ENCODE peak calls at places on chromosomes 1 and 21, in seven cellular contexts. A is fibroblast of lung, W is PC-3, M is keratinocyte, S is GM23248, N is GM23338, J is hepatocyte. X is an unnamed sample. For H4K20me1, the result is how much of the 10 kb centered on the place peaks cover.

GRCh38 chr1:172629170-172629569 is 29.7 kb upstream of the FASLG start:
- DNase-seq in N (no peak), J (no peak), M (no peak), S (no peak), W (no peak), A (no peak), X (no peak)

GRCh38 chr1:26693557-26694184 is 2.1 kb upstream of the ARID1A start:
- DNase-seq in S (peak), J (no peak), M (no peak), W (no peak), N (no peak), A (no peak), X (peak)

GRCh38 chr1:22158654-22159053 is 15.8 kb upstream of the WNT4 start:
- DNase-seq in A (no peak), N (no peak), M (no peak), J (no peak), W (no peak), S (no peak), X (peak)

GRCh38 chr1:109938556-109938955 is 27.9 kb downstream of the CSF1 start:
- DNase-seq in A (no peak), S (no peak), J (no peak), M (no peak), W (no peak), N (no peak), X (no peak)

GRCh38 chr1:228152097-228152917 is 2.6 kb downstream of the GJC2 start:
- DNase-seq in M (no peak), J (no peak), W (no peak), S (no peak), A (no peak), N (no peak), X (peak)

GRCh38 chr1:26781206-26781825 is 6.4 kb upstream of the PIGV start:
- DNase-seq in S (no peak), N (no peak), A (no peak), M (no peak), J (no peak), W (no peak), X (no peak)

GRCh38 chr1:94143173-94143808 is 22.3 kb upstream of the ABCA4 start:
- DNase-seq in J (no peak), S (no peak), W (no peak), M (no peak), A (no peak), N (no peak), X (no peak)

GRCh38 chr1:54460346-54460745 is 54.2 kb upstream of the SSBP3 start:
- DNase-seq in W (no peak), J (no peak), A (no peak), N (no peak), S (no peak), M (no peak), X (no peak)

GRCh38 chr1:115668579-115668978 is 26.8 kb downstream of the VANGL1 start:
- DNase-seq in J (no peak), S (peak), N (no peak), A (peak), M (no peak), W (peak), X (no peak)

GRCh38 chr1:172948457-172948856 is 102.3 kb downstream of the TNFSF18 start:
- DNase-seq in J (no peak), N (no peak), W (peak), A (peak), M (peak), S (peak), X (peak)

GRCh38 chr1:210250998-210251679 is 18.5 kb downstream of the SERTAD4 start:
- DNase-seq in J (peak), S (peak), N (peak), W (peak), M (peak), A (peak), X (peak)

GRCh38 chr1:200774735-200775449 is 36.2 kb downstream of the CAMSAP2 start:
- DNase-seq in M (no peak), A (peak), W (no peak), S (no peak), N (no peak), J (no peak), X (no peak)

GRCh38 chr1:151968058-151968457 is 25.6 kb downstream of the S100A10 start:
- DNase-seq in M (no peak), N (peak), W (peak), J (peak), A (peak), S (peak), X (peak)

GRCh38 chr1:94029135-94029993 is 91.6 kb downstream of the ABCA4 start:
- DNase-seq in J (no peak), A (no peak), N (no peak), M (no peak), W (no peak), S (no peak), X (no peak)

GRCh38 chr1:233140974-233141373 is 154.6 kb downstream of the PCNX2 start:
- DNase-seq in N (no peak), J (no peak), M (no peak), S (no peak), W (no peak), A (no peak), X (no peak)

GRCh38 chr21:41121785-41122415 is 46.1 kb upstream of the BACE2 start:
- DNase-seq in W (peak), A (peak), J (peak), M (peak), N (peak), S (peak), X (peak)

GRCh38 chr21:36694041-36694515 is 4.8 kb upstream of the SIM2 start:
- DNase-seq in S (no peak), M (no peak), N (peak), J (no peak), A (peak), W (no peak), X (peak)

DNA sequence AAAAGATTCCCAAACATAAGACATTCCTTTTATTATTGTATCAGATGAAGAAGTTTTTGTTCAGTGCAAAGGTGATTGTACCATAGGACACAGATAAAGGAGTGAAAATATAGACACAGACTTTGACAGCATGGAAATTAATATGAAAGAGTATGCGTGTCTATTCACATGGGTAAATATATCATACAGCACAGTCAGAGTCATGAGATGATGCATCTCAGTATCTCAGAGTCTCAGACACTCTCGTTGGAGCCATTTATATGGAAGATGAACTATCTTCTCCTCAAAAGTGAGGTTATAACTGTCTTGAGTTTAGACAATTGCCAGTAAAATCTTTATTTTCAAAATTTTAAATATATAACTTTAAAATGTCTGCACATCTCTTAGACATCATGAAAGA is 158.4 kb upstream of the C8B start:
- DNase-seq in W (no peak), A (no peak), M (no peak), N (no peak), S (no peak), J (no peak), X (no peak)
- H2AFZ ChIP-seq in W (no peak), A (no peak), M (no peak), N (no peak), S (peak), J (no peak), X (no peak)

GRCh38 chr1:118960026-118960561 is 28.0 kb downstream of the TBX15 start:
- DNase-seq in A (no peak), N (peak), S (peak), W (peak), J (peak), M (no peak), X (no peak)
- H4K20me1 ChIP-seq in A (under half), N (under half), S (under half), W (under half), J (under half), M (under half), X (under half)

DNA sequence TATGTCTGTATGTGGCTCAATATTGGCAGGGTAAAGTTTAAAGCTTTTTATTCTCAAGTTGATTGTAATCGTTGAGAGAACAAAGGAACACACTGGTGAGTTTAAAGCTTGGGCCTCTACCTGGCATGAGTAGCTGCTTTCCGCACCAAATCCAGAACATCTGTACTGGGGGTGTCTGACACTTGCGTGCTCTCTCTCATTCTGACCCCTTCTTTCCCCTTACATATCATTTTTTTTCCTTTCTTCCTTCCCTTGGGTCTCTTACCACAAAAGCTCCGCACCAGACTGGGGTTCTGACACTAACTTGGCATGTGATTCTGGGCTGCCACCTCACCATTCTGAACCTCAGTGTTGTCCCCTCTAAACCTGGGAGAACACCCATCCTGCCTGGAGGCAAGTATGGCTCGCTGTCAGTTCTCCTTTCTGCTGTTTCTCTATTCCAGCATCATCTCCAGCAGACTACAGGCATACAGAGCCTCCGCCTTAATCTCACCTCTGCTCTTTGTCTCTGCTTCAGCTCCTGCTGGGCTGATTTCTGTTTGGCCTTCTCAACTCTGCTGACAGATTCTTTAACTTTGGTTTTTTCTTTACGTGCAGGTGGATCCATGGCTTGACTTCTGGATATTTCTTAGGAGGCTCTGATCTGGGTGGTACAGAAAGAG is 853 bp upstream of the ERMAP start:
- DNase-seq in W (peak), A (peak), J (peak), M (no peak), S (peak), N (no peak), X (peak)
- H2AFZ ChIP-seq in W (peak), A (peak), J (peak), M (peak), S (peak), N (peak), X (peak)

GRCh38 chr1:235270625-235271024 is 57.4 kb downstream of the ARID4B start:
- DNase-seq in J (no peak), A (peak), S (peak), N (peak), M (no peak), W (no peak), X (peak)

GRCh38 chr1:235277709-235278108 is 50.3 kb downstream of the ARID4B start:
- DNase-seq in M (no peak), W (no peak), S (peak), A (peak), N (no peak), J (no peak), X (peak)

GRCh38 chr1:235275223-235275622 is 52.8 kb downstream of the ARID4B start:
- DNase-seq in J (no peak), N (no peak), M (no peak), S (no peak), A (no peak), W (no peak), X (no peak)

GRCh38 chr1:235275836-235276235 is 52.1 kb downstream of the ARID4B start:
- DNase-seq in M (no peak), S (no peak), W (no peak), N (no peak), J (no peak), A (no peak), X (no peak)

DNA sequence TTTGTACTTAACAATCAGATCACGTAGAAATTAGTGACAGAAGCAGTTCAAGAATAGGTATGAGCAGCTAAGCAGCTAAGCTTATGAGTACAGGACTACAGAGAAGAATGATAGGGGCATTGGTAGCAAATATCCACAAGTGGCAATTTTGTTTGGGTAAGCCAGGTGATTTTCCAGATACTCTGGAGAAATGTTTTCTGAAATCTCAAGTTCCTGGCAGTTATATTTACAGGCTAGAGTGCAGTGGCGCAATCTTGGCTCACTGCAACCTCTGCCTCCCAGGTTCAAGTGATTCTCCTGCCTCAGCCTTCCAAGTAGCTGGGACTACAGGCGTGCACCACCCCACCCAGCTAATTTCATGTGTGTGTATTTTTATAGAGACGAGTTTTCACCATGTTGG is 55.1 kb downstream of the ARID4B start:
- DNase-seq in S (no peak), A (no peak), J (no peak), M (no peak), W (no peak), N (no peak), X (no peak)
- H4K20me1 ChIP-seq in S (under half), A (under half), J (half or more), M (under half), W (under half), N (half or more), X (half or more)

GRCh38 chr1:79293611-79294010 is 287.1 kb upstream of the ADGRL4 start:
- DNase-seq in A (peak), N (no peak), J (no peak), M (no peak), W (peak), S (peak), X (peak)

GRCh38 chr1:79295967-79296366 is 289.4 kb upstream of the ADGRL4 start:
- DNase-seq in M (no peak), J (no peak), S (peak), N (no peak), A (no peak), W (no peak), X (peak)

GRCh38 chr1:79285659-79286058 is 279.1 kb upstream of the ADGRL4 start:
- DNase-seq in M (no peak), J (no peak), N (no peak), A (no peak), S (no peak), W (no peak), X (no peak)

GRCh38 chr1:79290927-79291474 is 284.5 kb upstream of the ADGRL4 start:
- DNase-seq in J (no peak), W (no peak), N (no peak), A (no peak), S (no peak), M (no peak), X (no peak)
- H2AFZ ChIP-seq in J (no peak), W (no peak), N (no peak), A (no peak), S (no peak), M (no peak), X (no peak)

GRCh38 chr1:25011270-25011669 is 81.2 kb upstream of the RUNX3 start:
- DNase-seq in N (no peak), W (no peak), A (no peak), M (no peak), S (no peak), J (no peak), X (no peak)

GRCh38 chr1:25006770-25007169 is 76.7 kb upstream of the RUNX3 start:
- DNase-seq in M (no peak), A (peak), J (peak), S (no peak), W (no peak), N (no peak), X (no peak)

GRCh38 chr1:25008192-25008485 is 78.1 kb upstream of the RUNX3 start:
- DNase-seq in N (no peak), A (peak), S (peak), W (no peak), M (no peak), J (no peak), X (no peak)

GRCh38 chr1:25011966-25012625 is 82.0 kb upstream of the RUNX3 start:
- DNase-seq in A (no peak), N (no peak), S (no peak), J (peak), M (no peak), W (no peak), X (no peak)

DNA sequence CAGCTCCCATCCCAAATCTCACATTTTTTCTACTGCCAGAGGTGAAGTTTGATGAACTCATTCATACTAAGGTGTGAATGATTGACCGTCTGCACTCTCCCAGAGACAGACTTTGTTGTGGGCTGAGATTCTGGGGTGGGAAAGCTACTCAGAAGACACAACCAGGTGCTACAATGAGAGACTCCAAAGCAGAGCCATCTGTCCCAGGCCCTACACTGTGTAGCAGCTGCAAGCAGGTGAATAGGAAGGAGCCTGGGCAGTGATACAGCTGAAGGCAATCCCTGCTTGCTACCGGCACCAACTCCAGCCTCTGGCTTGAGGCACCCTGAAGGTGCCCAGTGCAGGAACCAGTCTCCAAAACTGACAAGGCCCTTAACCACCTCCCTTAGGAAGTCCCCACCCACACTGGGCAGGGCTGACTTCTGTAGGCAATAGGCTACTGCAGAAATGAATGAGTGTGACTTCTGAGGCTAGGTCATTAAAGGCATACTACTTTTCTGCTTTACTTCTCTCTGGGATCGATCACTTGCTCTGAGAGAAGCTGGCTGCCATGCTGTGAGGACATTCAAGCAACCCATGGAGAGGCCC is 79.7 kb upstream of the RUNX3 start:
- DNase-seq in S (no peak), M (no peak), N (no peak), W (no peak), A (no peak), J (no peak), X (no peak)
- H4K20me1 ChIP-seq in S (under half), M (under half), N (under half), W (under half), A (under half), J (under half), X (under half)

GRCh38 chr1:207962716-207963428 is 51.9 kb upstream of the CD34 start:
- DNase-seq in N (peak), M (no peak), J (peak), W (no peak), A (peak), S (peak), X (peak)
- H2AFZ ChIP-seq in N (peak), M (peak), J (peak), W (peak), A (peak), S (peak), X (peak)

DNA sequence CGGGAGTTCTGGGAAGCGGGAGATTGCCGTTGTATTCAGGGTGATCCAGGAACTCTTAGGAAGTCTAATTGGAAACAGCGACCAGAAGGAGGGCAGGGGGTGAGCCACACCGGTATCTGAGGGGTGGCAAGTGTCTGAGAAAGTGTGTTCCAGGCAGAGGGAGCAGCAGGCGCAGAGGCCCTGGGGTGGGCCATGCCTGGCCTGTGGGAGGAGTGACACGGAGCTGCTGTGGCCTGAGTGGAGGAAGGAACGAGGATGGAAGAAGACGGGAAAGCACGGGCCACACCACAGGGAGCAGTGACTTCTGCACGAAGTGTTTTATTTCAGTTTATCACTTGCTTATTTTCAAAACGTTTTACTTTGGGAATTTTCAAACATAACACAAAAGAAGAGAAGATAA is 11.3 kb downstream of the PER3 start:
- DNase-seq in J (no peak), S (no peak), A (no peak), W (no peak), M (no peak), N (no peak), X (no peak)
- H4K20me1 ChIP-seq in J (under half), S (under half), A (under half), W (under half), M (under half), N (under half), X (under half)

GRCh38 chr1:213374369-213374768 is 323.3 kb downstream of the RPS6KC1 start:
- DNase-seq in J (peak), N (peak), A (peak), W (peak), S (peak), M (no peak), X (no peak)
- H2AFZ ChIP-seq in J (no peak), N (no peak), A (no peak), W (no peak), S (peak), M (no peak), X (no peak)

GRCh38 chr1:150970818-150971582 is 3.6 kb downstream of the CERS2 start:
- DNase-seq in M (no peak), J (peak), W (no peak), S (peak), A (no peak), N (peak), X (peak)

GRCh38 chr1:150971583-150972416 is 2.8 kb downstream of the CERS2 start:
- DNase-seq in J (peak), N (peak), W (no peak), S (peak), M (no peak), A (no peak), X (peak)

GRCh38 chr1:150966011-150966410 is 8.6 kb downstream of the CERS2 start:
- DNase-seq in A (no peak), S (no peak), N (no peak), W (no peak), J (no peak), M (no peak), X (no peak)

GRCh38 chr1:150968491-150968890 is 6.1 kb downstream of the CERS2 start:
- DNase-seq in M (no peak), S (no peak), A (no peak), N (no peak), J (no peak), W (no peak), X (no peak)

GRCh38 chr1:150967936-150968335 is 6.7 kb downstream of the CERS2 start:
- DNase-seq in N (no peak), J (no peak), M (no peak), S (no peak), W (no peak), A (no peak), X (no peak)
- H4K20me1 ChIP-seq in N (under half), J (under half), M (under half), S (under half), W (under half), A (under half), X (half or more)

X was measured in osteoblast.